ENCODE peak calls at places on chromosomes 7 and 10, in five cellular contexts. S, M, V, I and B are unnamed samples.

GRCh38 chr10:128307819-128308218 is 181.6 kb upstream of the MKI67 start:
- DNase-seq in S (no peak), M (no peak), V (no peak), I (no peak), B (no peak)

GRCh38 chr10:90125406-90125805 is 424.0 kb downstream of the KIF20B start:
- DNase-seq in S (no peak), M (no peak), V (no peak), I (no peak), B (no peak)

GRCh38 chr7:102005933-102006332 is 188.5 kb downstream of the CUX1 start:
- DNase-seq in S (no peak), M (no peak), V (no peak), I (no peak), B (no peak)

GRCh38 chr10:124213881-124214523 is 120.6 kb upstream of the CHST15 start:
- DNase-seq in S (no peak), M (no peak), V (no peak), I (no peak), B (no peak)

GRCh38 chr10:24723788-24724380 is at the start of gene ARHGAP21:
- DNase-seq in S (peak), M (peak), V (peak), I (no peak), B (peak)

GRCh38 chr7:135447783-135448182 is 62.1 kb downstream of the CNOT4 start:
- DNase-seq in S (no peak), M (no peak), V (no peak), I (no peak), B (no peak)

GRCh38 chr7:35649711-35650110 is 45.2 kb downstream of the HERPUD2 start:
- DNase-seq in S (no peak), M (no peak), V (no peak), I (no peak), B (no peak)

GRCh38 chr7:32154797-32155196 is 84.6 kb upstream of the PDE1C start:
- DNase-seq in S (no peak), M (no peak), V (no peak), I (no peak), B (no peak)

GRCh38 chr10:106973716-106974115 is 190.8 kb downstream of the SORCS1 start:
- DNase-seq in S (no peak), M (no peak), V (no peak), I (no peak), B (no peak)

GRCh38 chr7:38756521-38756920 is 125.3 kb upstream of the AMPH start:
- DNase-seq in S (no peak), M (no peak), V (no peak), I (no peak), B (no peak)

GRCh38 chr7:97009753-97010732 is 4.7 kb downstream of the DLX6 start:
- DNase-seq in S (no peak), M (no peak), V (no peak), I (no peak), B (no peak)

GRCh38 chr7:28093617-28094232 is 86.9 kb downstream of the JAZF1 start:
- DNase-seq in S (peak), M (peak), V (no peak), I (no peak), B (no peak)

GRCh38 chr10:77989081-77989724 is 40.1 kb downstream of the POLR3A start:
- DNase-seq in S (no peak), M (no peak), V (peak), I (no peak), B (peak)

GRCh38 chr7:86574006-86574405 is 69.7 kb upstream of the GRM3 start:
- DNase-seq in S (no peak), M (no peak), V (no peak), I (no peak), B (no peak)

GRCh38 chr7:39587393-39587792 is 21.2 kb downstream of the YAE1 start:
- DNase-seq in S (no peak), M (no peak), V (no peak), I (no peak), B (no peak)

GRCh38 chr10:51733061-51733460 is 33.7 kb upstream of the CSTF2T start:
- DNase-seq in S (no peak), M (no peak), V (no peak), I (peak), B (no peak)

GRCh38 chr10:104256335-104257080 is 1.8 kb downstream of the GSTO1 start:
- DNase-seq in S (no peak), M (no peak), V (no peak), I (no peak), B (no peak)

GRCh38 chr10:99375444-99375843 is 46.3 kb downstream of the CNNM1 start:
- DNase-seq in S (no peak), M (no peak), V (no peak), I (no peak), B (no peak)

GRCh38 chr10:5588603-5589002 is 63.8 kb downstream of the CALML3 start:
- DNase-seq in S (no peak), M (no peak), V (no peak), I (no peak), B (no peak)

GRCh38 chr10:112369495-112370423 is 4.2 kb upstream of the ACSL5 start:
- DNase-seq in S (no peak), M (no peak), V (no peak), I (no peak), B (no peak)

GRCh38 chr7:20352573-20353304 is 22.0 kb downstream of the ITGB8 start:
- DNase-seq in S (no peak), M (no peak), V (no peak), I (no peak), B (no peak)

GRCh38 chr7:74057987-74058386 is 25.6 kb upstream of the LIMK1 start:
- DNase-seq in S (no peak), M (no peak), V (no peak), I (no peak), B (no peak)

GRCh38 chr7:100803398-100804161 is 23.7 kb downstream of the EPHB4 start:
- DNase-seq in S (no peak), M (peak), V (peak), I (peak), B (peak)

GRCh38 chr7:99498546-99498944 is 1.5 kb downstream of the ZNF394 start:
- DNase-seq in S (no peak), M (no peak), V (no peak), I (no peak), B (no peak)

GRCh38 chr10:23172846-23173548 is 19.1 kb upstream of the PTF1A start:
- DNase-seq in S (no peak), M (no peak), V (no peak), I (no peak), B (no peak)

GRCh38 chr10:24952701-24953349 is 419 bp upstream of the PRTFDC1 start:
- DNase-seq in S (peak), M (peak), V (no peak), I (no peak), B (no peak)

GRCh38 chr10:100037758-100038315 is 28.1 kb upstream of the DNMBP start:
- DNase-seq in S (no peak), M (no peak), V (no peak), I (no peak), B (no peak)

GRCh38 chr7:106864298-106865081 is 592 bp upstream of the PIK3CG start:
- DNase-seq in S (no peak), M (no peak), V (no peak), I (no peak), B (no peak)

GRCh38 chr10:72334196-72334831 is 20.4 kb downstream of the DNAJB12 start:
- DNase-seq in S (peak), M (peak), V (peak), I (no peak), B (no peak)

GRCh38 chr7:4129481-4130122 is 552.5 kb upstream of the FOXK1 start:
- DNase-seq in S (no peak), M (peak), V (no peak), I (no peak), B (no peak)